ENCODE peak calls at places on chromosomes 11 and 22, in five cellular contexts. W is cardiac muscle cell, V is esophagus muscularis mucosa, U is PC-3, S is B cell. T is an unnamed sample.

GRCh38 chr11:134633276-134633675 is 221.2 kb upstream of the B3GAT1 start:
- DNase-seq in U (no peak), S (no peak), W (no peak), V (no peak), T (no peak)

GRCh38 chr22:17318817-17319216 is 50.4 kb upstream of the CECR2 start:
- DNase-seq in S (no peak), V (no peak), U (no peak), W (no peak), T (peak)

GRCh38 chr11:116375221-116375620 is 397.6 kb downstream of the BUD13 start:
- DNase-seq in V (no peak), S (no peak), W (no peak), U (no peak), T (no peak)

GRCh38 chr11:72274435-72274834 is 30.5 kb upstream of the PHOX2A start:
- DNase-seq in W (peak), U (no peak), V (no peak), S (no peak), T (no peak)

GRCh38 chr11:96260067-96260511 is 82.9 kb downstream of the MAML2 start:
- DNase-seq in W (no peak), V (no peak), S (no peak), U (peak), T (no peak)

GRCh38 chr11:94604496-94604895 is 37.3 kb downstream of the PIWIL4 start:
- DNase-seq in S (no peak), U (peak), W (no peak), V (no peak), T (no peak)

GRCh38 chr11:134510641-134511040 is 98.6 kb upstream of the B3GAT1 start:
- DNase-seq in W (no peak), S (no peak), U (no peak), V (no peak), T (no peak)

GRCh38 chr22:35688913-35689675 is 28.6 kb upstream of the APOL5 start:
- DNase-seq in W (no peak), V (no peak), S (no peak), U (no peak), T (no peak)

GRCh38 chr11:44016129-44016528 is 31.7 kb upstream of the ACCSL start:
- DNase-seq in W (peak), V (no peak), S (no peak), U (peak), T (no peak)

GRCh38 chr11:70730411-70730810 is 332.1 kb downstream of the CTTN start:
- DNase-seq in W (no peak), U (no peak), S (no peak), V (no peak), T (no peak)
- TF ChIP-seq CTCF in W (no peak), U (no peak), S (no peak), V (no peak), T (no peak)

DNA sequence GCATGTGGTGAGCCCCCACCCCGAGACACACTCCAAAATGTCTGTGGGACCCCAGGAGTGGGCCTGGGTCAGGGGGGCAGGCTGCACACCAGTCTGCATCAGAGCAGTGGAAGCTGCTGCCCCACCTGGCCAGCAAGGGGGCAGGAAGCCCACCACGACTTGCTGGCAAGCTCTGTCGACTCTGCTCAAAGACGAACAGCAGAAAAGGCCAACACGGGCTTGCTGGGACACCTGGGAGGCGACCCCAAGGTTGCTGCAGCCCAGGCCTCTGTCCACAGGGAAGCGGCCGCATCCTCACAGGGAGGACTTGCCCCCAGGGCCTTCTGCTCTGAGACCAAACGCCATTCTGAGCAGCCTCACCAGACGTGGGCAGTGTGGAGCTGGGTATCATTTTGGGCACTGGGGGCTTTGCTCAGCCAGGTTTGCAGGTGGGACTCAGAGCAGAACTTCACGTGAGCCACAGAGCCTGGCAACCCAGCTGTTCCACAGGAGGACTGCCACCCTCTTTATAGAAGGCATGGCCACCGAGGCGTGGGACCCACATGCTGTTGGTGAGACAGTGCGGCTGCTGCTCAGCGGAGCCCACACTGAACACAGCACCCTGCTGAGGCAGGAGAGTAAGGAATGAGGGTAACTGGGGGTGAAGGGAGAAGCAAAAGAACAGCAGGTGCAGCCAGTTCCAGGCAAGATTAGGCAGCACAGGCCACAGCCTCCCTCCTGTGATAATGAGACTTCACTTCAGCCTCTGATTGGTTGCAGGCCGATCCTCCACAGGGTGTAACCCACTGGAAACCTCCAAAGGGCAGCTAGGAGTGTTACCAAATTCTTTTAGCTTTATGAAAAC is 11.0 kb downstream of the IL17REL start:
- DNase-seq in W (no peak), S (peak), U (no peak), V (no peak), T (no peak)
- TF ChIP-seq CTCF in W (no peak), S (no peak), U (no peak), V (no peak), T (no peak)

GRCh38 chr11:120562806-120563425 is 51.4 kb downstream of the GRIK4 start:
- DNase-seq in U (no peak), V (no peak), S (no peak), W (peak), T (no peak)

GRCh38 chr11:120563698-120564572 is 52.4 kb downstream of the GRIK4 start:
- DNase-seq in V (no peak), S (peak), W (peak), U (no peak), T (peak)

GRCh38 chr11:120566176-120566575 is 54.6 kb downstream of the GRIK4 start:
- DNase-seq in W (peak), S (no peak), U (peak), V (no peak), T (no peak)

GRCh38 chr11:120565436-120566155 is 54.0 kb downstream of the GRIK4 start:
- DNase-seq in W (no peak), V (no peak), S (no peak), U (no peak), T (no peak)

GRCh38 chr11:120564573-120565301 is 53.2 kb downstream of the GRIK4 start:
- DNase-seq in U (no peak), V (no peak), S (peak), W (peak), T (peak)
- TF ChIP-seq CTCF in U (no peak), V (no peak), S (no peak), W (peak), T (peak)

DNA sequence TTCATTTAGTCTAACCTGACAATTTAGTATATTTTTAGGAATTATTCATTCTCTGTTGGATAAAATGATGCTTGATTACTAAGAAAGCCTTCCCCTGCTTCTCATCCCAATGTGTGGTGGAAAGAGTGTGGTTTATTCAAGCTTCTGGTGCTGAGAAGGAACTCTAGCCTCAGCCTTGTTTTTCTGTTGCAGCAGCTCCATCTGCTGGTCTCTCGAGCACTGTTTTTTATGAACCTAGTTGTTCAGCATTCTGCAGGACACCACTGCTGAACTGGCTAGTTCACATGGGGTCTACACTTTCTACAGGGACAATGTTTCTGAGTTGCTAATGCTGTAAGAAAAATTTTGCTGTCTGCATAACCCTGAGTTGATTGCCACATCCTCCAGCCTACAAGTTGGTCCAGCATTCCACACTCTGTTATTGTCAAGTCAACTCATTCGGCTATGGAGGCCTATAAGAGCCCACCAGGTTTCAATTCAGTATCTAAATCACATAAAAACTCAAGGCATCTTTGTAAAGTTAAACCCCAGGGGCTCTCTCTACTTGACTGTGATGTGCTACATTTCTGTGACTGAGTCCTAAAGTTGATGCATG is 14.3 kb downstream of the OR2AG2 start:
- DNase-seq in U (peak), S (peak), W (peak), V (peak), T (peak)
- TF ChIP-seq CTCF in U (peak), S (peak), W (peak), V (peak), T (peak)

GRCh38 chr22:50104149-50104548 is 14.3 kb downstream of the MOV10L1 start:
- DNase-seq in S (no peak), U (no peak), V (no peak), W (no peak), T (no peak)

GRCh38 chr22:50101870-50102565 is 12.2 kb downstream of the MOV10L1 start:
- DNase-seq in U (no peak), V (no peak), W (no peak), S (no peak), T (no peak)

GRCh38 chr22:50102946-50103345 is 13.1 kb downstream of the MOV10L1 start:
- DNase-seq in W (no peak), U (peak), S (no peak), V (no peak), T (peak)

GRCh38 chr22:50107529-50107928 is 17.7 kb downstream of the MOV10L1 start:
- DNase-seq in U (no peak), W (no peak), S (no peak), V (no peak), T (no peak)

DNA sequence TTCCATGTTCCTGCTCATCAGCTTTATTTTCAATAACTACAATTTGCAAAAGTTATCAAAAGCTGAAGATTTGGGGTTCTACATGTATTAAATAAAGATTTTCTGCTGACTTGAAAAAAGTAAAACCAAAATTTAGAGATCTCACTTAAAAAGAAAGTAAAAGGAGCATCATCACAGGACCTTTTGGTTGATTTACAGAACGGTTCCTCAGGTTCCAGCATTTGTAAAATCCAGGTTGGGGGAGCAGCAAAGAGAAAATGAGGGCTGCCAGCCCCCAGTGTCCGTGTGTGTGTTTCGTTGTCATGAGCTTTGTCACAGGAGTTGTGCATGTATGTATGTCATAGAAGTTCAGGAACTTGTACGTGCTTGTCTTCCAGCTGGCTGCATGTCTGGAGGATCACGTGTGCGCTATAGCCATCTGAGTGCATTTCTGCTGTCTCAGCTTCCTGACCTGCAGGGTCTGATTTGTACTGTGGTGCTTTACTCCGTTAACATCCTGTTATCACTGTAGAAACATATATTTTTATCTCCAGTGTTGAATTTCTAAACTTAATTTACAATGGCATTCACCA is 15.8 kb downstream of the MOV10L1 start:
- DNase-seq in S (no peak), V (no peak), U (no peak), W (peak), T (no peak)
- TF ChIP-seq CTCF in S (no peak), V (no peak), U (no peak), W (no peak), T (no peak)

GRCh38 chr11:102364991-102365390 is 18.0 kb downstream of the BIRC2 start:
- DNase-seq in U (no peak), V (no peak), W (no peak), S (no peak), T (no peak)
- TF ChIP-seq CTCF in U (no peak), V (no peak), W (no peak), S (no peak), T (no peak)

DNA sequence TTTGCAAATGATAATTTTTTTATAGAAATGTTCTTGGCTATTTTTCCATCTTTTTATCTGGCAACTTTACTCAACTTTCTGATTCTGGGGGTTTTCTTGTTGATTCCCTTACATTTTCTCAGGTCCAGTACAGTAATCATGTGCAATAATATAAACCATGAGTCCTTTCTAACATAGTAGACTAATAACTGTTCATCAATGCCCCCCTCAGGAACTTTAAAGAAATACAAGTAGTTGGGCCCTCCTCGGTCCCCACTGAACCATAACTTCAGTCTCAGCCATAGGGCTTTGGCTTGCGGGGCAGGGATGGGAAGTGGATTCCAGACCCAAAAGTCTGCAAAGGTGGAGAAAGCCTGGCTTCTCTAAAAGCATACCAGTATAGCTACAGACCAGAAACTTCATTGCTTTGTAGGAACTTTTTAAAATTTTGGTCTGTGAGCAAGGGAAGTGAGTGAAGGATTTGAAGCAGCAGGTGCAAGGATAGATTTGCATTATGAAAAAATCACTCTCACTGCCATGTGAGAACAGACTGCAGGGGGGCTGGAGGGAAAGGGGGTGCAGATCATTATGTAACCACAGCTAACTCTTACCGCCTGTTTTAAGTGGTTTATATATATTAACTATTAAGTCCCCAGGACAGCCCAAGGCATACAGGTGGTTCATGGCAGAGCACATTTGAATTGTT is 10.5 kb upstream of the TUB start:
- DNase-seq in S (peak), W (peak), U (peak), V (no peak), T (peak)
- TF ChIP-seq CTCF in S (peak), W (peak), U (peak), V (peak), T (peak)

GRCh38 chr22:19819209-19819910 is 35.3 kb downstream of the GNB1L start:
- DNase-seq in S (no peak), U (no peak), W (no peak), V (no peak), T (peak)
- TF ChIP-seq CTCF in S (no peak), U (no peak), W (no peak), V (no peak), T (no peak)

GRCh38 chr22:44669725-44670027 is 32.3 kb upstream of the PRR5 start:
- DNase-seq in S (no peak), W (peak), V (no peak), U (no peak), T (no peak)
- TF ChIP-seq CTCF in S (no peak), W (peak), V (no peak), U (peak), T (no peak)

GRCh38 chr22:29726104-29726503 is 6.3 kb downstream of the CABP7 start:
- DNase-seq in V (no peak), S (no peak), U (no peak), W (no peak), T (no peak)

GRCh38 chr22:29724843-29725242 is 5.0 kb downstream of the CABP7 start:
- DNase-seq in U (no peak), W (no peak), S (no peak), V (no peak), T (no peak)

GRCh38 chr22:29729161-29729560 is 9.4 kb downstream of the CABP7 start:
- DNase-seq in W (no peak), S (no peak), V (no peak), U (no peak), T (no peak)

GRCh38 chr22:29726512-29727247 is 6.9 kb downstream of the CABP7 start:
- DNase-seq in U (no peak), V (no peak), S (no peak), W (no peak), T (no peak)

GRCh38 chr22:29727248-29727551 is 7.4 kb downstream of the CABP7 start:
- DNase-seq in W (peak), S (no peak), V (no peak), U (no peak), T (peak)
- TF ChIP-seq CTCF in W (peak), S (no peak), V (peak), U (peak), T (peak)